ENCODE peak calls at places on chromosomes 3 and 15, in nine cellular contexts. S, G, O, N, D, L, T, E and W are unnamed samples. For H3K4me1, the result is how much of the 10 kb centered on the place peaks cover.

GRCh38 chr3:13891492-13892073 is 11.7 kb upstream of the WNT7A start:
- DNase-seq in S (no peak), G (no peak), O (no peak), N (no peak), D (no peak), L (no peak), T (no peak), E (peak), W (no peak)

GRCh38 chr3:185397676-185398075 is 34.7 kb downstream of the MAP3K13 start:
- DNase-seq in S (no peak), G (no peak), O (no peak), N (no peak), D (no peak), L (no peak), T (no peak), E (no peak), W (no peak)

GRCh38 chr3:113193298-113193697 is 18.1 kb upstream of the BOC start:
- DNase-seq in S (no peak), G (no peak), O (no peak), N (no peak), D (no peak), L (no peak), T (no peak), E (no peak), W (no peak)

GRCh38 chr3:69244036-69244435 is 121.6 kb upstream of the LMOD3 start:
- DNase-seq in S (no peak), G (no peak), O (no peak), N (no peak), D (no peak), L (no peak), T (no peak), E (peak), W (no peak)

GRCh38 chr3:128707935-128708494 is 18.0 kb upstream of the RAB7A start:
- DNase-seq in S (no peak), G (no peak), O (no peak), N (no peak), D (no peak), L (no peak), T (no peak), E (no peak), W (no peak)

GRCh38 chr15:88393719-88394519 is 73.3 kb downstream of the MRPL46 start:
- DNase-seq in S (no peak), G (peak), O (no peak), N (no peak), D (no peak), L (no peak), T (no peak), E (no peak), W (no peak)

GRCh38 chr3:122183893-122184590 is 574 bp downstream of the CASR start:
- DNase-seq in S (no peak), G (no peak), O (no peak), N (no peak), D (no peak), L (no peak), T (no peak), E (peak), W (no peak)

GRCh38 chr3:123723527-123724168 is 138.8 kb upstream of the HACD2 start:
- DNase-seq in S (peak), G (peak), O (no peak), N (peak), D (peak), L (no peak), T (peak), E (peak), W (no peak)

GRCh38 chr3:176167272-176167671 is 1030.0 kb downstream of the TBL1XR1 start:
- DNase-seq in S (peak), G (no peak), O (no peak), N (no peak), D (no peak), L (no peak), T (no peak), E (no peak), W (no peak)

DNA sequence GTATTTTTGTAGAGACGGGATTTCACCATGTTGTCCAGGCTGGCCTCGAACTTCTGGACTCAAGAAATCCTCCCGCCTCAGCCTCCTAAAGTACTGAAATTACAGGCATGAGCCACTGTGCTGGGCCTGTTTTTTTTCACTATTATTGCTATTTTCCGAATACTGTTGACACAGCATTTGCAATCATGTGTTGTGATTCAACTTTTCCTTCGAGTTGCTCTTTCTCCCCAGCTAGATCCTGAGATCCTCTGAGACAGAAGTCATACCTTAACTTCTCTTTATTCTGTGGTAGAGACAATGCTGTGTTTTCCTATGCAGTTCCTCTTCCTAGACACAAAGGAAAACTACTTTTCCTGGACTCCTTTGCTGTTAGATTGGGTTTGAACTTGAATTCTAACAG is 46.4 kb upstream of the USP3 start:
- DNase-seq in S (no peak), G (no peak), O (no peak), N (no peak), D (no peak), L (no peak), T (no peak), E (no peak), W (no peak)
- TF ChIP-seq CTCF in S (no peak), G (no peak), O (no peak), N (no peak), D (no peak), L (no peak), T (no peak), E (no peak), W (no peak)

DNA sequence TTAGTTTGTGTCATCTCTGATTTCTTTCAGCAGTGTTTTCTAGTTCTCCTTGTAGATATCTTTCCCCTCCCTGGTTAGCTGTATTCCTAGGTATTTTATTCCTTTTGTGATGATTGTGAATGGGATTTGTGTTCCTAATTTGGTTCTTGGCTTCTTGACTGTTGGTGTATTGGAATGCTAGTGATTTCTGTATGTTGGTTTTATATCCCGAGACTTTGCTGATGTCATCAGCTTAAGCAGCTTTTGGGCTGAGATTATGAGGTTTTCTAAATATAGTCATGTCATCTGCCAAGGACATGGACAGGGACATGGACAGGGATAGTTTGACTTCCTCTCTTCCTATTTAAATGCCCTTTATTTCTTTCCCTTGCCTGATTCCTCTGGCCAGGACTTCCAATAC is 35.8 kb downstream of the MYO9A start:
- DNase-seq in S (no peak), G (no peak), O (no peak), N (no peak), D (no peak), L (no peak), T (no peak), E (no peak), W (no peak)
- H3K4me1 ChIP-seq in S (under half), G (under half), O (under half), N (under half), D (under half), L (under half), T (under half), E (under half), W (under half)

GRCh38 chr15:70907784-70908471 is 15.3 kb downstream of the LRRC49 start:
- DNase-seq in S (no peak), G (no peak), O (no peak), N (no peak), D (no peak), L (no peak), T (no peak), E (peak), W (no peak)
- TF ChIP-seq CTCF in S (peak), G (no peak), O (no peak), N (peak), D (no peak), L (no peak), T (no peak), E (peak), W (no peak)

GRCh38 chr3:196697270-196697669 is 14.8 kb downstream of the CEP19 start:
- DNase-seq in S (no peak), G (no peak), O (no peak), N (no peak), D (no peak), L (no peak), T (no peak), E (no peak), W (no peak)

GRCh38 chr3:196694941-196695848 is 16.9 kb downstream of the CEP19 start:
- DNase-seq in S (no peak), G (no peak), O (no peak), N (no peak), D (no peak), L (no peak), T (no peak), E (no peak), W (no peak)

GRCh38 chr3:196689941-196690660 is 21.9 kb downstream of the CEP19 start:
- DNase-seq in S (no peak), G (no peak), O (no peak), N (no peak), D (no peak), L (no peak), T (no peak), E (no peak), W (no peak)

GRCh38 chr3:196695849-196696226 is 16.2 kb downstream of the CEP19 start:
- DNase-seq in S (no peak), G (no peak), O (no peak), N (no peak), D (no peak), L (no peak), T (no peak), E (no peak), W (no peak)

DNA sequence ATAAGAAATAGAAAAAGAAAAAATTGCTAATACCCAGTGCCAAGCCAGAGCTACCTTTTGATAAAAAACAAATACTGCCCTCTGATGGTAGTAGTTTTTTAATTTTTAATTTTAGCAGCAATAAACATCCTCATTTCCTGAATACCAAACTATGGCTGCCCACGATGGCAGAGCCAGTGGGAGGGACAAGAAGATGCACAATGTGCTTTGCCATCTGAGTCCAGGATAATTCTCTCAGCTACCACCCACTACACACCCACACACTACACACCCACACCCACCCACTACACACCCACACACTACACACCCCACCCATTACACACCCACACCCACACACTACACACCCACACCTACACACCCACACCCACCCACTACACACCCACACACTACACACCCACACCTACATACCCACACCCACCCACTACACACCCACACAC is 17.8 kb downstream of the CEP19 start:
- DNase-seq in S (peak), G (no peak), O (no peak), N (no peak), D (no peak), L (no peak), T (no peak), E (no peak), W (no peak)
- H3K4me1 ChIP-seq in S (under half), G (under half), O (under half), N (under half), D (under half), L (under half), T (under half), E (under half), W (under half)

GRCh38 chr3:53161820-53162671 is 1.0 kb downstream of the PRKCD start:
- DNase-seq in S (peak), G (no peak), O (no peak), N (peak), D (no peak), L (peak), T (no peak), E (peak), W (no peak)

GRCh38 chr3:53161345-53161819 is 373 bp downstream of the PRKCD start:
- DNase-seq in S (no peak), G (no peak), O (no peak), N (no peak), D (no peak), L (peak), T (no peak), E (no peak), W (no peak)

GRCh38 chr3:53159415-53160135 is 1.4 kb upstream of the PRKCD start:
- DNase-seq in S (no peak), G (no peak), O (no peak), N (no peak), D (no peak), L (no peak), T (peak), E (peak), W (no peak)

GRCh38 chr3:53160335-53160659 is 712 bp upstream of the PRKCD start:
- DNase-seq in S (no peak), G (no peak), O (no peak), N (no peak), D (no peak), L (no peak), T (no peak), E (no peak), W (no peak)

DNA sequence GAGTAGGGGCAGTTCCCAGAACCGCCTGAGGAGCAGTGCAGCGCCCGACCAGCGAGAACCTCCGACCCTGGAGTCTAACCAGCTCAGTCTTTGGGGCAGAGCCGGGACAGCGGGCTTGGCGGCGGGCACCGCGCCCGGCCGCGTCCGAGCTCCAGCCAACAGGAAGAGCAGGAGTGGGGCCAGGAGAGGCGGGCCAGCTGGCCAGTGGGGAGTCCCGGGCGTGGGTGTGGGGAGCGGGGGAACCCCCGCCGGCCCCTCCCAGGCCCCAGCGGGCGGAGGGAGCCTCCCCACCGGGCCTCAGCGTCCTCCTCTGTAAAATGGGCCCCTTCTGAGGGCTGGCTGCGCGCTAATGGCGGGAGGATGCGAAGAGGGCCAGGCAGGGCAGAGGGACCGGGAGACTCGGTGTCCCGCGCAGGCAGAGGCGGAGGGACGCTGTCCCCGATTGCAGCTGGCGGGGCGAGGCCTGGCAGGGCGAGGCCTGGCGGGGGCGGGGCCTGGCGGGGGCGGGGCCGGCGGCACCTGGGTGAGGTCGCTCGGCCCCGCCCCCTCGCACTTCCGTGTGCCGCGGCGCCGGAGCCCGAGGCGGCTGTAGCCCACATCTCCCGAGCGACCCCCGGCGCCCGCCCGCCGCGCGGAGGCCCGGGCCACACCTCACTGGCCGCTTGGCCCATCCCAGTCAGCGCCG is at the start of gene PRKCD:
- DNase-seq in S (peak), G (peak), O (peak), N (peak), D (peak), L (peak), T (peak), E (peak), W (peak)
- TF ChIP-seq CTCF in S (peak), G (no peak), O (peak), N (peak), D (peak), L (peak), T (peak), E (peak), W (no peak)

GRCh38 chr15:62849316-62850129 is 193.0 kb upstream of the TPM1 start:
- DNase-seq in S (no peak), G (peak), O (no peak), N (no peak), D (no peak), L (no peak), T (no peak), E (peak), W (no peak)

GRCh38 chr15:62846805-62847481 is 195.6 kb upstream of the TPM1 start:
- DNase-seq in S (no peak), G (no peak), O (no peak), N (no peak), D (no peak), L (no peak), T (no peak), E (no peak), W (no peak)

GRCh38 chr15:62848631-62849050 is 193.9 kb upstream of the TPM1 start:
- DNase-seq in S (peak), G (peak), O (no peak), N (no peak), D (no peak), L (no peak), T (no peak), E (no peak), W (no peak)

GRCh38 chr15:62846131-62846804 is 196.3 kb upstream of the TPM1 start:
- DNase-seq in S (no peak), G (no peak), O (no peak), N (no peak), D (no peak), L (no peak), T (no peak), E (no peak), W (no peak)

GRCh38 chr15:62847900-62848489 is 194.6 kb upstream of the TPM1 start:
- DNase-seq in S (peak), G (peak), O (no peak), N (peak), D (peak), L (peak), T (peak), E (peak), W (peak)
- H3K4me1 ChIP-seq in S (under half), G (under half), O (under half), N (under half), D (under half), L (under half), T (under half), E (under half), W (under half)

GRCh38 chr3:78977073-78977472 is 790.7 kb downstream of the ROBO1 start:
- DNase-seq in S (no peak), G (peak), O (no peak), N (no peak), D (no peak), L (no peak), T (no peak), E (no peak), W (no peak)

GRCh38 chr3:78976200-78976599 is 791.6 kb downstream of the ROBO1 start:
- DNase-seq in S (no peak), G (no peak), O (no peak), N (no peak), D (no peak), L (no peak), T (no peak), E (no peak), W (no peak)

GRCh38 chr3:78979083-78979482 is 788.7 kb downstream of the ROBO1 start:
- DNase-seq in S (no peak), G (no peak), O (no peak), N (no peak), D (no peak), L (no peak), T (no peak), E (no peak), W (no peak)

GRCh38 chr3:78974181-78974770 is 793.5 kb downstream of the ROBO1 start:
- DNase-seq in S (no peak), G (peak), O (no peak), N (no peak), D (no peak), L (no peak), T (no peak), E (no peak), W (no peak)

DNA sequence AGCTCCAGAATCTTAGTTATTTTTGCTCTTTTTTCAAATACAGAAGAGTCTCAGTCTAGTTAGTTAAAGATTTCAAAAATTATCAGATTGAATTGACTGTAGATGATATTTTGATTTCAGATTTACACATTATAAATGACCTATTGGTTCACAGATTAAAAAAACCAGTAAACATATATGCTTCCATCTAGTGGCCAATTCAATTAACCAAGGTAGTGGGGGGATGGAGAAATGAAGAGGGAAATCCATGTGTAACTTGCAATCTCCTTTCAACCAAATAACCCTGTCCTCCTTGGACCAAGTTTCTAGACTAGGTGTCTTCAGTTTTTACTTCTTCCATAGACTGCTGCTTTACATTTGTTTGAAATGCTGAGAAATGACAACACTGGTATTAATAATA is 789.8 kb downstream of the ROBO1 start:
- DNase-seq in S (peak), G (no peak), O (no peak), N (no peak), D (no peak), L (no peak), T (no peak), E (peak), W (no peak)
- TF ChIP-seq CTCF in S (peak), G (peak), O (no peak), N (no peak), D (no peak), L (peak), T (no peak), E (no peak), W (no peak)

GRCh38 chr3:172104471-172105072 is 65.2 kb downstream of the FNDC3B start:
- DNase-seq in S (no peak), G (peak), O (no peak), N (no peak), D (no peak), L (no peak), T (no peak), E (peak), W (peak)

GRCh38 chr3:172102123-172102882 is 62.9 kb downstream of the FNDC3B start:
- DNase-seq in S (no peak), G (no peak), O (no peak), N (peak), D (no peak), L (no peak), T (peak), E (no peak), W (no peak)

GRCh38 chr3:172102883-172103310 is 63.5 kb downstream of the FNDC3B start:
- DNase-seq in S (no peak), G (no peak), O (no peak), N (no peak), D (no peak), L (no peak), T (no peak), E (no peak), W (no peak)

GRCh38 chr3:172106037-172106559 is 66.7 kb downstream of the FNDC3B start:
- DNase-seq in S (no peak), G (no peak), O (no peak), N (no peak), D (no peak), L (no peak), T (no peak), E (no peak), W (no peak)

GRCh38 chr3:172103724-172104123 is 64.3 kb downstream of the FNDC3B start:
- DNase-seq in S (no peak), G (peak), O (no peak), N (no peak), D (no peak), L (no peak), T (no peak), E (no peak), W (no peak)
- H3K4me1 ChIP-seq in S (under half), G (under half), O (half or more), N (half or more), D (under half), L (half or more), T (under half), E (half or more), W (half or more)